ENCODE peak calls at places on chromosomes 7 and 10, in four cellular contexts. One of them, this sample, is unnamed.

GRCh38 chr7:142002179-142002578 is 6.5 kb downstream of the MGAM start:
- DNase-seq in tibial artery: no peak
- DNase-seq in neuronal stem cell: no peak
- DNase-seq in AG04450: no peak
- DNase-seq in this sample: no peak

GRCh38 chr7:100682228-100682741 is 8.7 kb downstream of the GNB2 start:
- DNase-seq in AG04450: no peak
- DNase-seq in tibial artery: no peak
- DNase-seq in neuronal stem cell: no peak
- DNase-seq in this sample: peak

GRCh38 chr7:140596751-140597424 is 43.7 kb downstream of the DENND2A start:
- DNase-seq in tibial artery: no peak
- DNase-seq in neuronal stem cell: no peak
- DNase-seq in AG04450: peak
- DNase-seq in this sample: no peak

GRCh38 chr7:30548762-30549344 is 44.2 kb upstream of the GGCT start:
- DNase-seq in tibial artery: peak
- DNase-seq in neuronal stem cell: peak
- DNase-seq in AG04450: peak
- DNase-seq in this sample: peak

GRCh38 chr7:133794490-133794889 is 332.6 kb upstream of the LRGUK start:
- DNase-seq in neuronal stem cell: no peak
- DNase-seq in tibial artery: no peak
- DNase-seq in AG04450: no peak
- DNase-seq in this sample: no peak

GRCh38 chr7:27110977-27111752 is 8.7 kb upstream of the HOXA2 start:
- DNase-seq in AG04450: no peak
- DNase-seq in tibial artery: no peak
- DNase-seq in neuronal stem cell: no peak
- DNase-seq in this sample: peak

GRCh38 chr10:77590344-77591237 is 47.0 kb downstream of the KCNMA1 start:
- DNase-seq in tibial artery: peak
- DNase-seq in neuronal stem cell: no peak
- DNase-seq in AG04450: no peak
- DNase-seq in this sample: peak

GRCh38 chr7:20791523-20791879 is 4.8 kb upstream of the SP8 start:
- DNase-seq in AG04450: no peak
- DNase-seq in tibial artery: no peak
- DNase-seq in neuronal stem cell: no peak
- DNase-seq in this sample: no peak

GRCh38 chr10:16458196-16458977 is 21.6 kb downstream of the PTER start:
- DNase-seq in AG04450: no peak
- DNase-seq in neuronal stem cell: no peak
- DNase-seq in tibial artery: no peak
- DNase-seq in this sample: no peak

GRCh38 chr7:135409845-135410545 is 99.9 kb downstream of the CNOT4 start:
- DNase-seq in tibial artery: no peak
- DNase-seq in AG04450: no peak
- DNase-seq in neuronal stem cell: no peak
- DNase-seq in this sample: no peak

GRCh38 chr7:108824840-108825540 is 255.3 kb downstream of the DNAJB9 start:
- DNase-seq in AG04450: no peak
- DNase-seq in neuronal stem cell: no peak
- DNase-seq in tibial artery: no peak
- DNase-seq in this sample: no peak

GRCh38 chr10:87816163-87816841 is 1.7 kb downstream of the ATAD1 start:
- DNase-seq in neuronal stem cell: no peak
- DNase-seq in AG04450: no peak
- DNase-seq in tibial artery: no peak
- DNase-seq in this sample: no peak

GRCh38 chr10:490891-491571 is 198.4 kb downstream of the DIP2C start:
- DNase-seq in AG04450: no peak
- DNase-seq in neuronal stem cell: no peak
- DNase-seq in tibial artery: peak
- DNase-seq in this sample: peak

GRCh38 chr7:133382775-133383559 is 130.1 kb downstream of the EXOC4 start:
- DNase-seq in AG04450: no peak
- DNase-seq in neuronal stem cell: no peak
- DNase-seq in tibial artery: no peak
- DNase-seq in this sample: no peak

GRCh38 chr10:52701647-52702046 is 70.9 kb downstream of the MBL2 start:
- DNase-seq in tibial artery: no peak
- DNase-seq in AG04450: peak
- DNase-seq in neuronal stem cell: no peak
- DNase-seq in this sample: no peak

GRCh38 chr10:67603086-67603485 is 92.9 kb downstream of the CTNNA3 start:
- DNase-seq in tibial artery: no peak
- DNase-seq in neuronal stem cell: no peak
- DNase-seq in AG04450: no peak
- DNase-seq in this sample: no peak

This sample was measured in sigmoid colon.